ENCODE peak calls at places on chromosomes 12 and 14, in eight cellular contexts. L is fibroblast of the aortic adventitia, U is PC-9, Z is sigmoid colon, H is cardiac fibroblast, C is heart right ventricle, I is cardiac muscle cell, E is fibroblast of villous mesenchyme. M is an unnamed sample.

GRCh38 chr14:99157246-99157645 is 114.8 kb downstream of the BCL11B start:
- DNase-seq in U (no peak), L (no peak), I (no peak), C (no peak), H (no peak), E (no peak), Z (peak), M (no peak)

GRCh38 chr12:659090-659683 is 4.1 kb downstream of the NINJ2 start:
- DNase-seq in I (no peak), U (no peak), C (no peak), E (no peak), L (no peak), H (no peak), Z (no peak), M (peak)

GRCh38 chr14:96538663-96539317 is 36.6 kb downstream of the PAPOLA start:
- DNase-seq in Z (no peak), L (no peak), U (no peak), C (no peak), H (no peak), E (no peak), I (no peak), M (no peak)

GRCh38 chr12:124498870-124499753 is 68.3 kb downstream of the NCOR2 start:
- DNase-seq in U (no peak), C (no peak), E (no peak), L (peak), H (peak), I (no peak), Z (no peak), M (no peak)

GRCh38 chr14:88551936-88552565 is 2.8 kb downstream of the PTPN21 start:
- DNase-seq in I (no peak), Z (peak), C (peak), U (no peak), L (peak), H (peak), E (peak), M (no peak)

GRCh38 chr12:55899035-55899434 is 28.7 kb downstream of the PYM1 start:
- DNase-seq in Z (no peak), L (peak), U (no peak), E (peak), I (no peak), C (no peak), H (peak), M (no peak)

GRCh38 chr12:44816446-44817017 is 59.6 kb downstream of the NELL2 start:
- DNase-seq in I (no peak), C (no peak), H (no peak), U (no peak), L (no peak), E (no peak), Z (no peak), M (no peak)

GRCh38 chr12:50282581-50283229 is 615 bp downstream of the LIMA1 start:
- DNase-seq in Z (no peak), U (no peak), H (peak), I (no peak), C (no peak), L (peak), E (peak), M (no peak)

GRCh38 chr14:69268223-69268622 is 8.3 kb downstream of the GALNT16 start:
- DNase-seq in U (no peak), C (no peak), L (peak), E (peak), Z (no peak), H (peak), I (no peak), M (no peak)

GRCh38 chr12:121239704-121240420 is 29.9 kb downstream of the P2RX4 start:
- DNase-seq in H (no peak), E (peak), Z (no peak), C (no peak), L (no peak), U (no peak), I (no peak), M (no peak)

GRCh38 chr12:121238604-121239334 is 28.8 kb downstream of the P2RX4 start:
- DNase-seq in I (no peak), Z (no peak), U (no peak), L (no peak), E (no peak), H (no peak), C (no peak), M (no peak)

GRCh38 chr12:121240484-121241202 is 30.7 kb downstream of the P2RX4 start:
- DNase-seq in L (peak), Z (peak), E (peak), U (no peak), C (peak), H (peak), I (no peak), M (no peak)

GRCh38 chr12:121238086-121238485 is 28.2 kb downstream of the P2RX4 start:
- DNase-seq in L (no peak), C (no peak), Z (no peak), H (no peak), U (no peak), I (no peak), E (no peak), M (no peak)

DNA sequence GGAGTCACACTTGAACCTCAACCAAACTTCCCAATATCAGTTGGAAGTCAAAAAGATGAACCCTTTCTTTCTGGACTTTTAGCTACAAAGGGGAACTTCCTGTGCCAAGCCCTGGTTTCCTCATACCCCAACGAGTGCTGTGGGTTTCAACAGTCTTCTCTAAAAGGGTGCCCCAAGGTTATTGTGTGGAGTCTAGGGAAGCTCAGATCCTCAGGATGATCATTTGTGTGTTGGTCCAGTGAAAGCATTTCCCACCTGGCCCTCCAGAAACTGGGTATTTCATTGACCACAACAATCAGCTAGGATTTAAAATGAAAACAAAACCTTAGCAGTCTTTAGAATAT is 29.4 kb downstream of the P2RX4 start:
- DNase-seq in Z (no peak), H (no peak), C (no peak), E (no peak), I (no peak), L (no peak), U (no peak), M (no peak)
- H3K4me3 ChIP-seq in Z (no peak), H (no peak), C (no peak), E (no peak), I (no peak), L (no peak), U (no peak), M (no peak)

GRCh38 chr14:41280745-41281144 is 325.9 kb upstream of the LRFN5 start:
- DNase-seq in L (peak), I (peak), U (no peak), E (peak), H (peak), Z (no peak), C (no peak), M (no peak)
- TF ChIP-seq CTCF in L (no peak), I (peak), U (peak), E (peak), H (peak), Z (no peak), C (no peak), M (no peak)

DNA sequence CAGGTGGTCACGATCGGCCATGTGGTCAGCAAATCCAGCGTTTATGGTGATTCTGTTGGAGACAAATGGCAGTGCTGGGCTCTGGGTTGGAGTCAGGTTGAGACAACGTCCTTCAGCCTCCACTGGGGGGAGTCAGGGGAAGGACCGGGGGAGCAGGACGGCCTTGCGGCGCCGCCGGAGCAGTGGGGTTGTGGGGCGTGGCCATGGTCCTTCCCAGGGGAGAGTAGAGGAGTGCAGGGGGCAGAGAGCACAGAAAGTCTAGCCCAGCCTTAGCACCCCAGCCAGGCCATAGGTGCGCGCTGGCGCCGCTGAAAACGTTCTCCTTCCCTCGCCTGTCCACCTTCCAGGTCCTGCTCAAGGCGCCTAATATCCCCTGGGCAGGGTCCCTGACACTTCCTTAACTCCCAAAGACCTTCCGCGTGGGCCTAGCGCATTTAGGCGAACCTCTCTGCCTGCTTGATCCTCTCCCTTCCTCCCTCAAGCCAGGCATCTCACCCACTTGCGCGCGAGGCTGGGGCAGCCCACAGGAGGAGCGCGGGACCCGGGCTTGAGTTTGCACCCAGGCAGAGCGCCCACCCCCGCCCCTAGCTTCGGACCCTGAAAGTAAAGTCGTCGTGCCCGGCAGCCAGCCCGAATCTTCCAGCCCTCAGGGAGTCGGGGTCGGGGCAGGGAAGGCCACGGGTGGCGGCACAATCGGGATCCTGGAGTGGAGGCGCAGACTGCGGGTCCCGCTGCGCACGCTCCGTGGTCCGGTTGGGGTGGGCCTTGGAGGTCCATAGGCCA is 3.1 kb upstream of the KIF26A start:
- DNase-seq in H (no peak), I (peak), E (no peak), Z (no peak), U (no peak), L (no peak), C (no peak), M (peak)
- H3K4me3 ChIP-seq in H (no peak), I (peak), E (no peak), Z (no peak), U (no peak), L (no peak), C (no peak), M (no peak)

DNA sequence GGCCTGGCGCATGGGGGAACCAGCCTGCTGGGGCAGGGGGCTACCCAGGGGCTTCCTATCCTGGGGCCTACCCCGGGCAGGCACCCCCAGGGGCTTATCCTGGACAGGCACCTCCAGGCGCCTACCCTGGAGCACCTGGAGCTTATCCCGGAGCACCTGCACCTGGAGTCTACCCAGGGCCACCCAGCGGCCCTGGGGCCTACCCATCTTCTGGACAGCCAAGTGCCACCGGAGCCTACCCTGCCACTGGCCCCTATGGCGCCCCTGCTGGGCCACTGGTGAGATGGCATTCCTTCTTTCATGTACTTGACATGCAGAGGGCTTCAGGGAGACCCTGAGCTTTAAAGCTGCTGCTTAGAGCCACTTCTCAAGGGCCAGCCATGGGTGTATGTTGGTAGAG is 9.0 kb downstream of the LGALS3 start:
- DNase-seq in L (no peak), Z (no peak), C (no peak), I (no peak), H (no peak), U (no peak), E (no peak), M (peak)
- TF ChIP-seq CTCF in L (peak), Z (no peak), C (peak), I (peak), H (peak), U (no peak), E (peak), M (no peak)

M was measured in GM12865.